ENCODE peak calls at places on chromosome 5, in eight cellular contexts. R, B, L, Y, O, K, G and U are unnamed samples.

GRCh38 chr5:160021818-160022446 is 13.0 kb downstream of the TTC1 start:
- DNase-seq in R (peak), K (peak), B (peak), G (peak), L (peak), Y (peak), O (no peak), U (peak)

GRCh38 chr5:76256116-76256889 is 146.8 kb upstream of the IQGAP2 start:
- DNase-seq in R (peak), Y (peak), G (peak), B (peak), K (peak), O (no peak), L (peak), U (peak)

GRCh38 chr5:178116406-178116885 is 3.1 kb downstream of the N4BP3 start:
- DNase-seq in R (no peak), L (no peak), O (no peak), G (no peak), B (peak), Y (no peak), K (no peak), U (no peak)

GRCh38 chr5:140351609-140352334 is 5.4 kb upstream of the HBEGF start:
- DNase-seq in G (peak), Y (peak), O (no peak), L (peak), R (peak), B (peak), K (peak), U (peak)

GRCh38 chr5:88734983-88735382 is 148.0 kb downstream of the MEF2C start:
- DNase-seq in Y (no peak), K (no peak), R (no peak), L (no peak), G (no peak), B (peak), O (no peak), U (no peak)

GRCh38 chr5:67038817-67039603 is 157.6 kb downstream of the CD180 start:
- DNase-seq in O (no peak), Y (peak), L (no peak), R (no peak), K (no peak), B (no peak), G (peak), U (peak)

GRCh38 chr5:43305948-43306563 is 7.2 kb downstream of the HMGCS1 start:
- DNase-seq in G (no peak), L (no peak), B (peak), R (no peak), Y (peak), O (no peak), K (peak), U (peak)

GRCh38 chr5:144100702-144101101 is 69.8 kb downstream of the YIPF5 start:
- DNase-seq in G (no peak), Y (no peak), L (no peak), O (no peak), R (no peak), K (no peak), B (no peak), U (peak)

GRCh38 chr5:27130587-27130986 is 92.2 kb upstream of the CDH9 start:
- DNase-seq in O (no peak), B (no peak), K (no peak), L (no peak), R (no peak), Y (no peak), G (no peak), U (peak)

GRCh38 chr5:132303589-132303988 is 9.4 kb downstream of the SLC22A4 start:
- DNase-seq in B (no peak), R (no peak), G (no peak), Y (no peak), O (no peak), L (no peak), K (no peak), U (no peak)

GRCh38 chr5:180130876-180131740 is 59.5 kb upstream of the RNF130 start:
- DNase-seq in G (no peak), Y (no peak), O (no peak), L (no peak), K (no peak), R (peak), B (no peak), U (no peak)

GRCh38 chr5:131796793-131797693 is at the start of gene FNIP1:
- DNase-seq in B (peak), R (peak), K (peak), Y (peak), O (peak), L (peak), G (peak), U (peak)

GRCh38 chr5:78162253-78162862 is 132.1 kb downstream of the AP3B1 start:
- DNase-seq in R (no peak), O (no peak), B (peak), K (peak), G (no peak), Y (peak), L (no peak), U (peak)

GRCh38 chr5:62606878-62607277 is 28.3 kb downstream of the LRRC70 start:
- DNase-seq in L (no peak), O (no peak), K (no peak), G (no peak), R (no peak), Y (peak), B (no peak), U (peak)

GRCh38 chr5:37494756-37495155 is 115.6 kb downstream of the WDR70 start:
- DNase-seq in R (no peak), L (no peak), Y (no peak), B (no peak), O (no peak), K (no peak), G (peak), U (peak)

GRCh38 chr5:125659316-125660071 is 763.7 kb upstream of the GRAMD2B start:
- DNase-seq in G (no peak), O (no peak), L (no peak), K (no peak), R (no peak), Y (peak), B (no peak), U (peak)

GRCh38 chr5:104146652-104147051 is 584.1 kb upstream of the NUDT12 start:
- DNase-seq in G (no peak), R (no peak), B (no peak), O (no peak), L (no peak), K (no peak), Y (no peak), U (no peak)

GRCh38 chr5:168946363-168946762 is 354.6 kb downstream of the SLIT3 start:
- DNase-seq in G (no peak), L (no peak), R (peak), K (no peak), Y (peak), B (no peak), O (no peak), U (no peak)

GRCh38 chr5:125700380-125700856 is 722.8 kb upstream of the GRAMD2B start:
- DNase-seq in B (peak), L (no peak), G (no peak), K (peak), Y (no peak), O (no peak), R (no peak), U (peak)

GRCh38 chr5:22465616-22466015 is 387.5 kb downstream of the CDH12 start:
- DNase-seq in G (no peak), Y (no peak), L (no peak), K (no peak), B (no peak), O (no peak), R (no peak), U (no peak)

GRCh38 chr5:172630082-172630481 is 11.0 kb upstream of the NEURL1B start:
- DNase-seq in R (no peak), L (no peak), K (no peak), G (no peak), Y (no peak), O (no peak), B (no peak), U (no peak)

GRCh38 chr5:66976108-66976507 is 220.5 kb downstream of the CD180 start:
- DNase-seq in L (no peak), B (no peak), R (no peak), Y (no peak), O (no peak), G (no peak), K (no peak), U (no peak)

GRCh38 chr5:79800979-79801827 is 111.6 kb downstream of the CMYA5 start:
- DNase-seq in O (no peak), Y (no peak), G (no peak), L (no peak), R (no peak), B (peak), K (no peak), U (peak)

GRCh38 chr5:154480847-154481246 is 2.8 kb upstream of the HAND1 start:
- DNase-seq in B (no peak), L (no peak), Y (no peak), K (no peak), O (no peak), R (peak), G (no peak), U (no peak)

GRCh38 chr5:154479944-154480750 is 2.1 kb upstream of the HAND1 start:
- DNase-seq in K (no peak), Y (no peak), B (peak), G (no peak), L (no peak), O (no peak), R (peak), U (no peak)

GRCh38 chr5:154478224-154478565 is at the start of gene HAND1:
- DNase-seq in B (no peak), O (peak), Y (no peak), K (peak), G (no peak), R (peak), L (no peak), U (no peak)

GRCh38 chr5:154478752-154479159 is 729 bp upstream of the HAND1 start:
- DNase-seq in K (peak), G (no peak), R (peak), L (no peak), O (no peak), Y (no peak), B (no peak), U (no peak)

DNA sequence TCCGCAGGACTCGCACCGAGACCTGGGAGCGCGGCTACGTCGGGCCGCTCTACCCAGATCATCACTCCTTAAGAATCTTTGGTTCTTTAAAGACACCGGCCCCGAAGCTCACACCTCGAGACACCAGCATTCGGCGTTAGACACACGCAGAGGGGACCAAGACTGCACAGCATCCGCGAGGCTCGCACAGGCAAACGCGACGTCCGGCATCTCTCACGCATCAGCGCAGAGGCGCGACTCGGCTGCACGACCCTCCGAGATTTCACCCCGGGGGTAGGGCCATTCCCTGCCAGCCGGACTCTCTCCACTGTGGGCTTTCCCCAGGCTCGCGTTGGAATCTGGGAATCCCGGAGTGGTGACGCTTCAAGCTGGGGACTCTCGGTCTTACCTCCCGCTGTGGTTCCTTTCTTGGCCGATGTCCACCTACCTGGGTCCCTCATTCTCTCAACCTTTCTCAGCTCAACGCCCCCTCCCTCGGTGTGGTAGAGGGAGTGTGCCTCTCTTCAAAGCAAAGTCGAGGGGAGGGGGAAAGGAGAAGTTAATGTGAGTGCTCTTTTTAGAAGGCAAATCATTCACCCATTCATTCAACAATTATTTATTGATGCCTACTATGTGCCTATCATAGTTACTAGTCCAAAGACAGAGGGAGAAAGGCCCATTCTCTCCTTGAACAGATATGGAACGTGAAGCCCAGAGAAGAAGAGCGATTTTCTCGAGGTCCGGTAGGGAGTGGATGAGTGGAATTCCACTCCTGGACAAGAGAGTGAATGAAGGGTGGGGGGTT is 1.3 kb upstream of the HAND1 start:
- DNase-seq in L (no peak), Y (no peak), K (no peak), B (no peak), R (peak), G (no peak), O (no peak), U (no peak)
- H3K4me3 ChIP-seq in L (no peak), Y (no peak), K (no peak), B (no peak), R (no peak), G (no peak), O (peak), U (no peak)

DNA sequence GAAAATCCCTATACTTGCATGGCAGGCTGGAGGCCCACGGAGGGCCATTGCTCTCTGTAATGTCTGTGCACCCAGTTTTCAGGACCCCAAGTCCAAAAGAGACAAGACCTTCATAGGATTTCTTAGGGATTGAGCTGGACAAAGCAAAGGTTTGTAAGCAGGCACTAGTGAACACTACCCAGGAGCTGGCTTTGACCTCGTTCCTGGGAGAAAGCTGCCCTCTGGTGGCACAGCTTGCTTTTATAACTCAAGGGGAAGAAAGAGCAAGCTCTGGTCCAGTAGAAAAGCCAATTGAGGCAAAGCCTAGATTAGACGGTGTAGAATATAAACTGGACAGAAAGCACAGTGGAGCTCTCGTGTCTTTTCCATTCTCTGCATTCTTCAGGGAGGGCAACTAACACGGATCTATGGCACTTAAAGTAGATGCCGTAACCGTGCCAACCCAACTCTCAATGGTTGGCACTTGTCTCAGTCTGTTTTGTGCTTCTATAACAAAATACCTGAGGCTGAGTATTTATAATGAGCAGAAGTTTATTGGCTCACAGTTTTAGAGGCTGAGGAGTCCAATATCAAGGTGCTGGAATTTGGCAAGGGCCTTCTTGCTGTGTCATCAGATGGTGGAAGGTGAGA is 7.9 kb downstream of the GABRP start:
- DNase-seq in K (peak), O (peak), Y (peak), R (peak), G (peak), L (no peak), B (peak), U (peak)
- TF ChIP-seq CTCF in K (peak), O (peak), Y (peak), R (peak), G (peak), L (peak), B (peak), U (no peak)

GRCh38 chr5:16178745-16179372 is 732 bp downstream of the MARCHF11 start:
- DNase-seq in O (peak), R (peak), B (peak), G (peak), L (peak), K (peak), Y (peak), U (peak)

GRCh38 chr5:16180789-16181082 is 1.1 kb upstream of the MARCHF11 start:
- DNase-seq in R (no peak), K (no peak), G (no peak), Y (no peak), L (no peak), O (no peak), B (no peak), U (no peak)

GRCh38 chr5:16179511-16179935 is at the start of gene MARCHF11:
- DNase-seq in B (no peak), L (no peak), K (peak), O (no peak), G (no peak), R (peak), Y (no peak), U (no peak)

GRCh38 chr5:16179936-16180788 is 571 bp upstream of the MARCHF11 start:
- DNase-seq in Y (no peak), O (no peak), G (no peak), B (no peak), R (peak), L (no peak), K (peak), U (no peak)
- H3K4me3 ChIP-seq in Y (no peak), O (no peak), G (no peak), B (no peak), R (peak), L (no peak), K (no peak), U (no peak)

DNA sequence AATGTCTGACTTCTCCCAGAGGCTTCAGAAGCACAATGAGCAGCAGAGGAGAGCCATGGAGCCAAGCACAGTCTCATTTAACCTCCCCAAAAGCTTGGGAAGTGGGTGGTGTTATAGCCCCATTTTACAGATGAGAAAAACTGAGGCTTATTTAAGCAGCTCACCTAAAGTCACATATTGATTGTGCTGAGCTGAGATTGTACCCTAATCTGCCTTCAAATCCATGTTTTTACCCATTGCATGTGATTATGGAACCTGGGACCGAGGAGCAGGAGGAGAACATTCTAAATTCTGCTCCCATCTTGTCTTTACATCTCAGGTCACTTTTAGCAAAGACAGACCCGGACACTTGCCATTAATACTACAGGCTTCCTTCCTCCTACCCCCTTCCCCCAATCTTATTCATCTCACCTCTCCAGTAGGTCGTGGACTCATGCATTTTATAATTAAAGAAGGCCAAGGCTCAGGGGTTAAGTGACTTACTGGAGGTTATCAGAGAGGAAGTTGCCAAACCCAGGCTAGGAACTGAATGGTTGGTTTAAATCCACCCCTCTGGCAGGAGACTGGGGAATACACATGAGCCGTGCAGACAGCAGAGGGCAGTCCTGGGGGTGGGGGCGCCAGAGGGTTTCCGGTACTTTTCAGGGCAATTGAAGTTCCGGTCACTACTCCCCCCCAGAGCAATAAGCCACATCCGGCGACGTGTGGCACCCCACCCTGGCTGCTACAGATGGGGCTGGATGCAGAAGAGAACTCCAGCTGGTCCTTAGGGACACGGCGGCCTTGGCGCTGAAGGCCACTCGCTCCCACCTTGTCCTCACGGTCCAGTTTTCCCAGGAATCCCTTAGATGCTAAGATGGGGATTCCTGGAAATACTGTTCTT is 51.0 kb upstream of the IL17B start:
- DNase-seq in G (no peak), Y (no peak), R (peak), B (peak), L (no peak), K (no peak), O (peak), U (no peak)
- TF ChIP-seq CTCF in G (no peak), Y (peak), R (peak), B (peak), L (peak), K (peak), O (peak), U (peak)

GRCh38 chr5:32098291-32098690 is 75.8 kb downstream of the GOLPH3 start:
- DNase-seq in B (no peak), K (no peak), Y (no peak), O (no peak), R (no peak), L (no peak), G (no peak), U (no peak)

GRCh38 chr5:32100230-32100629 is 73.9 kb downstream of the GOLPH3 start:
- DNase-seq in R (no peak), B (no peak), G (no peak), K (peak), O (no peak), L (no peak), Y (no peak), U (no peak)

GRCh38 chr5:32100903-32101302 is 73.2 kb downstream of the GOLPH3 start:
- DNase-seq in O (no peak), Y (no peak), L (no peak), K (no peak), B (no peak), R (no peak), G (no peak), U (no peak)

GRCh38 chr5:32098806-32099435 is 75.2 kb downstream of the GOLPH3 start:
- DNase-seq in K (no peak), R (no peak), O (no peak), B (no peak), L (no peak), G (no peak), Y (no peak), U (no peak)

DNA sequence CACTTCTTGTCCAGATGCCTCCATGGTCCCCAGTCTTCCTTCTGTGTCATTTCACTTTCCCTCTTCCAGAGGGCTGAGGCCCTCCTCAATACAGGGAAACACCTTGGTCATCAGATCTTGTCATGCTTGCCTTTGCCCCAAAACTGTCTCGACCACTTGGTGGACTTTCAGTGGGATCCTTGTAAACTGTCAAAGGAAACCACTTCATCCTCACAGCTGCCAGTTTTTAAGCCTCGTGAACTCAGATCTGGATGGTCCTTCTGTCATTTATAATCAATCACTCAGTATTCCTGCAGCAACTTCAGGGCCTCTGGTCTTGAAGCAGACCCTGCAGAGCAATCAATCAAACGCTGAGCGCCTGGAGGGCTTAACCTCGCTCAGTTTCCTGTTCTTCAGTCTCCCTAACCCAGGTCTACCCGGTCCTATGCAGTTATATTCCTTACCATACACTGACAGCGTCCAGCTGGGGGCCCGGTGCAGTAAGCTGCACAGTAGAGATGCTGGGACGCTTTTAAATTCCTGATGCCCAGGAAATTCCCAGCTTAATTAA is 74.6 kb downstream of the GOLPH3 start:
- DNase-seq in R (no peak), B (no peak), O (no peak), L (no peak), K (no peak), Y (no peak), G (no peak), U (no peak)
- H3K4me3 ChIP-seq in R (no peak), B (no peak), O (no peak), L (no peak), K (no peak), Y (no peak), G (no peak), U (no peak)